ENCODE peak calls at places on chromosomes 3 and 15, in six cellular contexts. Z, V, R, K, P and O are unnamed samples.

GRCh38 chr3:66133050-66133757 is 87.6 kb upstream of the SLC25A26 start:
- DNase-seq in Z (peak), V (peak), R (no peak), K (no peak), P (peak), O (no peak)

GRCh38 chr15:90420488-90420850 is 32.4 kb downstream of the IQGAP1 start:
- DNase-seq in Z (no peak), V (no peak), R (no peak), K (no peak), P (no peak), O (no peak)

GRCh38 chr15:59313703-59314332 is 58.9 kb downstream of the MYO1E start:
- DNase-seq in Z (peak), V (peak), R (no peak), K (no peak), P (peak), O (peak)

GRCh38 chr15:40249477-40250303 is 10.8 kb downstream of the PAK6 start:
- DNase-seq in Z (no peak), V (no peak), R (no peak), K (no peak), P (peak), O (no peak)

GRCh38 chr3:78154521-78155186 is 1114.8 kb downstream of the ROBO2 start:
- DNase-seq in Z (no peak), V (no peak), R (no peak), K (no peak), P (no peak), O (no peak)

GRCh38 chr3:197736010-197736490 is 654 bp downstream of the RUBCN start:
- DNase-seq in Z (no peak), V (no peak), R (peak), K (no peak), P (no peak), O (peak)

GRCh38 chr3:34947849-34948248 is 691.5 kb upstream of the ARPP21 start:
- DNase-seq in Z (no peak), V (no peak), R (peak), K (peak), P (no peak), O (no peak)

GRCh38 chr15:54082836-54083492 is 104.7 kb downstream of the UNC13C start:
- DNase-seq in Z (peak), V (peak), R (peak), K (peak), P (peak), O (no peak)

GRCh38 chr3:69271098-69271497 is 114.8 kb downstream of the FRMD4B start:
- DNase-seq in Z (no peak), V (no peak), R (no peak), K (no peak), P (no peak), O (no peak)
- H3K9ac ChIP-seq in Z (no peak), V (no peak), R (no peak), K (no peak), P (no peak), O (no peak)

GRCh38 chr15:41791547-41791937 is 17.3 kb downstream of the MAPKBP1 start:
- DNase-seq in Z (no peak), V (no peak), R (no peak), K (no peak), P (no peak), O (no peak)
- H3K4me3 ChIP-seq in Z (no peak), V (no peak), R (no peak), K (no peak), P (no peak), O (no peak)

GRCh38 chr3:71062037-71062919 is 521.2 kb downstream of the FOXP1 start:
- DNase-seq in Z (no peak), V (peak), R (no peak), K (no peak), P (peak), O (no peak)
- H3K9ac ChIP-seq in Z (peak), V (peak), R (no peak), K (no peak), P (peak), O (peak)

DNA sequence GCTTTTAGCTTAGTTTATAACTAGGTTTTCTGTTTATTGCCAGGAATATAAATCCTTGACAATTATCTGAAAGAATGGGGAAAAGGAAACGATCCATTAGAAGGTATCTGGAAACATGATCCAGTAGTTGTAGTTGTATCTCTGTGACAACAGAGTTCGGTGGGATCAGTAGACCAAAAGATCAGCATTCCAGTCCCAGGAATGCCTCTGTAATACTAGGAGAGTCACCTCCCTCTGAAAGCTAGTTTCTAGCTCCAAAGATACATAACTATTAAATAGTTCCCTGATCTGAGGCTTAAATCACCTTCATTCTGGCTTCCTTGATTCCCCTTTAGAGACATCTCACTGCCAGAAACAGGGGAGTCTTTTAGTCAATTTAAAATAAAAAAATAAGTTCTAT is 34.1 kb downstream of the MB21D2 start:
- DNase-seq in Z (peak), V (no peak), R (no peak), K (no peak), P (peak), O (no peak)
- H3K4me3 ChIP-seq in Z (no peak), V (no peak), R (no peak), K (no peak), P (no peak), O (no peak)